ENCODE peak calls at places on chromosomes 2 and 18, in six cellular contexts. One of them, this sample, is unnamed.

GRCh38 chr2:157898591-157898996 is 22.5 kb upstream of the ACVR1 start:
- DNase-seq in GM23338: no peak
- DNase-seq in mucosa of descending colon: no peak
- DNase-seq in suprapubic skin: no peak
- DNase-seq in endothelial cell of umbilical vein: peak; percentile 59
- DNase-seq in pancreas: peak; percentile 54
- DNase-seq in this sample: peak; percentile 90

GRCh38 chr2:190250421-190250820 is 69.2 kb downstream of the HIBCH start:
- DNase-seq in GM23338: no peak
- DNase-seq in mucosa of descending colon: no peak
- DNase-seq in suprapubic skin: no peak
- DNase-seq in endothelial cell of umbilical vein: peak; percentile 22
- DNase-seq in pancreas: no peak
- DNase-seq in this sample: no peak

GRCh38 chr18:43534511-43534910 is 257.2 kb upstream of the SYT4 start:
- DNase-seq in GM23338: no peak
- DNase-seq in mucosa of descending colon: no peak
- DNase-seq in suprapubic skin: no peak
- DNase-seq in endothelial cell of umbilical vein: no peak
- DNase-seq in pancreas: no peak
- DNase-seq in this sample: peak; percentile 49

GRCh38 chr2:128754246-128754724 is 435.6 kb upstream of the HS6ST1 start:
- DNase-seq in GM23338: no peak
- DNase-seq in mucosa of descending colon: peak; percentile 17
- DNase-seq in suprapubic skin: no peak
- DNase-seq in endothelial cell of umbilical vein: no peak
- DNase-seq in pancreas: no peak
- DNase-seq in this sample: no peak

GRCh38 chr18:3402962-3403585 is 46.9 kb upstream of the TGIF1 start:
- DNase-seq in GM23338: no peak
- DNase-seq in mucosa of descending colon: no peak
- DNase-seq in suprapubic skin: no peak
- DNase-seq in endothelial cell of umbilical vein: no peak
- DNase-seq in pancreas: no peak
- DNase-seq in this sample: peak; percentile 56

GRCh38 chr2:215609089-215610032 is 173.5 kb upstream of the FN1 start:
- DNase-seq in GM23338: no peak
- DNase-seq in mucosa of descending colon: no peak
- DNase-seq in suprapubic skin: no peak
- DNase-seq in endothelial cell of umbilical vein: no peak
- DNase-seq in pancreas: no peak
- DNase-seq in this sample: peak; percentile 99

GRCh38 chr2:235247001-235247400 is 246.8 kb upstream of the AGAP1 start:
- DNase-seq in GM23338: no peak
- DNase-seq in mucosa of descending colon: no peak
- DNase-seq in suprapubic skin: no peak
- DNase-seq in endothelial cell of umbilical vein: no peak
- DNase-seq in pancreas: no peak
- DNase-seq in this sample: no peak

GRCh38 chr2:120826716-120827410 is 91.2 kb downstream of the GLI2 start:
- DNase-seq in GM23338: no peak
- DNase-seq in mucosa of descending colon: no peak
- DNase-seq in suprapubic skin: no peak
- DNase-seq in endothelial cell of umbilical vein: no peak
- DNase-seq in pancreas: no peak
- DNase-seq in this sample: no peak

GRCh38 chr2:143685439-143686078 is 556.3 kb downstream of the ARHGAP15 start:
- DNase-seq in GM23338: no peak
- DNase-seq in mucosa of descending colon: no peak
- DNase-seq in suprapubic skin: no peak
- DNase-seq in endothelial cell of umbilical vein: no peak
- DNase-seq in pancreas: no peak
- DNase-seq in this sample: no peak

GRCh38 chr18:48783616-48784520 is 166.9 kb downstream of the SMAD7 start:
- DNase-seq in GM23338: no peak
- DNase-seq in mucosa of descending colon: no peak
- DNase-seq in suprapubic skin: no peak
- DNase-seq in endothelial cell of umbilical vein: no peak
- DNase-seq in pancreas: no peak
- DNase-seq in this sample: no peak

GRCh38 chr2:211347328-211347727 is 790.9 kb downstream of the CPS1 start:
- DNase-seq in GM23338: peak; percentile 21
- DNase-seq in mucosa of descending colon: no peak
- DNase-seq in suprapubic skin: no peak
- DNase-seq in endothelial cell of umbilical vein: no peak
- DNase-seq in pancreas: no peak
- DNase-seq in this sample: no peak

GRCh38 chr2:144580521-144581153 is 60.7 kb upstream of the ZEB2 start:
- DNase-seq in GM23338: peak; percentile 33
- DNase-seq in mucosa of descending colon: no peak
- DNase-seq in suprapubic skin: no peak
- DNase-seq in endothelial cell of umbilical vein: peak; percentile 46
- DNase-seq in pancreas: no peak
- DNase-seq in this sample: no peak

GRCh38 chr2:161161074-161161577 is 898 bp downstream of the TANK start:
- DNase-seq in GM23338: peak; percentile 6
- DNase-seq in mucosa of descending colon: no peak
- DNase-seq in suprapubic skin: no peak
- DNase-seq in endothelial cell of umbilical vein: no peak
- DNase-seq in pancreas: no peak
- DNase-seq in this sample: no peak

GRCh38 chr2:72135921-72136320 is 11.7 kb downstream of the CYP26B1 start:
- DNase-seq in GM23338: no peak
- DNase-seq in mucosa of descending colon: no peak
- DNase-seq in suprapubic skin: peak; percentile 37
- DNase-seq in endothelial cell of umbilical vein: no peak
- DNase-seq in pancreas: no peak
- DNase-seq in this sample: no peak

GRCh38 chr2:72137498-72138010 is 10.1 kb downstream of the CYP26B1 start:
- DNase-seq in GM23338: peak; percentile 81
- DNase-seq in mucosa of descending colon: peak; percentile 79
- DNase-seq in suprapubic skin: peak; percentile 78
- DNase-seq in endothelial cell of umbilical vein: peak; percentile 49
- DNase-seq in pancreas: peak; percentile 74
- DNase-seq in this sample: peak; percentile 28

GRCh38 chr2:72138011-72138881 is 9.4 kb downstream of the CYP26B1 start:
- DNase-seq in GM23338: no peak
- DNase-seq in mucosa of descending colon: peak; percentile 40
- DNase-seq in suprapubic skin: peak; percentile 70
- DNase-seq in endothelial cell of umbilical vein: no peak
- DNase-seq in pancreas: no peak
- DNase-seq in this sample: no peak

GRCh38 chr2:72136349-72136748 is 11.3 kb downstream of the CYP26B1 start:
- DNase-seq in GM23338: no peak
- DNase-seq in mucosa of descending colon: no peak
- DNase-seq in suprapubic skin: peak; percentile 76
- DNase-seq in endothelial cell of umbilical vein: no peak
- DNase-seq in pancreas: no peak
- DNase-seq in this sample: no peak

DNA sequence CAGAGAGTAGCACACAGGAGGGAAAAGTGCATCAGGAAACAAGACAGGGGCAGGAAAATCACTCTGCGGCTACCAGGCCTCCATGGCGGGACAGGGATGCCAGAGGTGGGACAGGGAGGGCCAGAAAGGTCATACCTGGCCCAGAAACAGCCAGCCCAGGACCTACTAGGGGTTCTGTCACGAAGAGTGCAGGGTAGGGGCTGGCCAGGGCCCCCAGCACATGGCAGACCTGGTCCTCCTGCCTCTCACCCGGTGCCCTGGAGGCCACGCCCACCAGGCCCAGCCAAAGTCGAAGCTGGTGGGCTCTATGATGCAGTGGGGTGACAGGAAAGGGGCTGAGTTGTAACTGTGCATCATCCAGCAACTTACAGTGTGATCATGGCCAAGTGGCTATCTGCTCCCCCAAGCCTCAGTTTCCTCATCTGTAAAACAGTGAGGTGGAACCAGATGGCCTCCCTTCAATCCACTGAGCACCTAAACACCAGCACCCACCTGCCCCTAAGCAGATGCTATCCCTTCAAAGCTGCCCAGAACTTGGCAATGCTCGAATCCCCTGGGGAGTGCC is 10.6 kb downstream of the CYP26B1 start:
- DNase-seq in GM23338: no peak
- DNase-seq in mucosa of descending colon: no peak
- DNase-seq in suprapubic skin: no peak
- DNase-seq in endothelial cell of umbilical vein: no peak
- DNase-seq in pancreas: no peak
- DNase-seq in this sample: no peak
- H3K4me3 ChIP-seq in GM23338: no peak overlapping the region
- H3K4me3 ChIP-seq in mucosa of descending colon: no peak overlapping the region
- H3K4me3 ChIP-seq in suprapubic skin: no peak overlapping the region
- H3K4me3 ChIP-seq in endothelial cell of umbilical vein: no peak overlapping the region
- H3K4me3 ChIP-seq in pancreas: no peak overlapping the region
- H3K4me3 ChIP-seq in this sample: no peak overlapping the region

GRCh38 chr2:241156997-241157441 is 6.8 kb downstream of the PPP1R7 start:
- DNase-seq in GM23338: no peak
- DNase-seq in mucosa of descending colon: no peak
- DNase-seq in suprapubic skin: no peak
- DNase-seq in endothelial cell of umbilical vein: no peak
- DNase-seq in pancreas: no peak
- DNase-seq in this sample: no peak

GRCh38 chr2:241160318-241160717 is 10.1 kb downstream of the PPP1R7 start:
- DNase-seq in GM23338: no peak
- DNase-seq in mucosa of descending colon: no peak
- DNase-seq in suprapubic skin: no peak
- DNase-seq in endothelial cell of umbilical vein: no peak
- DNase-seq in pancreas: no peak
- DNase-seq in this sample: no peak

GRCh38 chr2:241158546-241158900 is 8.3 kb downstream of the PPP1R7 start:
- DNase-seq in GM23338: no peak
- DNase-seq in mucosa of descending colon: no peak
- DNase-seq in suprapubic skin: no peak
- DNase-seq in endothelial cell of umbilical vein: no peak
- DNase-seq in pancreas: no peak
- DNase-seq in this sample: no peak

GRCh38 chr2:241157841-241158545 is 7.7 kb downstream of the PPP1R7 start:
- DNase-seq in GM23338: no peak
- DNase-seq in mucosa of descending colon: no peak
- DNase-seq in suprapubic skin: no peak
- DNase-seq in endothelial cell of umbilical vein: peak; percentile 30
- DNase-seq in pancreas: no peak
- DNase-seq in this sample: no peak

GRCh38 chr2:241159116-241159515 is 8.8 kb downstream of the PPP1R7 start:
- DNase-seq in GM23338: no peak
- DNase-seq in mucosa of descending colon: no peak
- DNase-seq in suprapubic skin: no peak
- DNase-seq in endothelial cell of umbilical vein: no peak
- DNase-seq in pancreas: no peak
- DNase-seq in this sample: no peak
- H3K36me3 ChIP-seq in GM23338: no peaks in the 10 kb centered on the region
- H3K36me3 ChIP-seq in mucosa of descending colon: no peaks in the 10 kb centered on the region
- H3K36me3 ChIP-seq in suprapubic skin: peaks cover 66% of the 10 kb centered on the region
- H3K36me3 ChIP-seq in endothelial cell of umbilical vein: peaks cover 3% of the 10 kb centered on the region
- H3K36me3 ChIP-seq in pancreas: peaks cover 36% of the 10 kb centered on the region
- H3K36me3 ChIP-seq in this sample: peaks cover 29% of the 10 kb centered on the region

GRCh38 chr2:219388845-219389156 is 1.1 kb upstream of the DNPEP start:
- DNase-seq in GM23338: no peak
- DNase-seq in mucosa of descending colon: no peak
- DNase-seq in suprapubic skin: no peak
- DNase-seq in endothelial cell of umbilical vein: no peak
- DNase-seq in pancreas: no peak
- DNase-seq in this sample: no peak

GRCh38 chr2:219388127-219388844 is 574 bp upstream of the DNPEP start:
- DNase-seq in GM23338: peak; percentile 96
- DNase-seq in mucosa of descending colon: peak; percentile 98
- DNase-seq in suprapubic skin: peak; percentile 99
- DNase-seq in endothelial cell of umbilical vein: peak; percentile 96
- DNase-seq in pancreas: peak; percentile 100
- DNase-seq in this sample: peak; percentile 80

GRCh38 chr2:219396863-219397457 is 9.2 kb upstream of the DNPEP start:
- DNase-seq in GM23338: no peak
- DNase-seq in mucosa of descending colon: no peak
- DNase-seq in suprapubic skin: peak; percentile 26
- DNase-seq in endothelial cell of umbilical vein: no peak
- DNase-seq in pancreas: no peak
- DNase-seq in this sample: no peak

GRCh38 chr2:219387284-219388126 is at the start of gene DNPEP:
- DNase-seq in GM23338: peak; percentile 95
- DNase-seq in mucosa of descending colon: peak; percentile 94
- DNase-seq in suprapubic skin: peak; percentile 98
- DNase-seq in endothelial cell of umbilical vein: peak; percentile 85
- DNase-seq in pancreas: peak; percentile 97
- DNase-seq in this sample: peak; percentile 68

GRCh38 chr2:219392754-219393153 is 5.0 kb upstream of the DNPEP start:
- DNase-seq in GM23338: no peak
- DNase-seq in mucosa of descending colon: no peak
- DNase-seq in suprapubic skin: peak; percentile 76
- DNase-seq in endothelial cell of umbilical vein: no peak
- DNase-seq in pancreas: no peak
- DNase-seq in this sample: peak; percentile 25
- TF ChIP-seq CTCF in GM23338: no peak
- TF ChIP-seq CTCF in mucosa of descending colon: no peak
- TF ChIP-seq CTCF in suprapubic skin: no peak
- TF ChIP-seq CTCF in endothelial cell of umbilical vein: no peak
- TF ChIP-seq CTCF in pancreas: no peak
- TF ChIP-seq CTCF in this sample: no peak

GRCh38 chr2:150494234-150494913 is 6.9 kb upstream of the RND3 start:
- DNase-seq in GM23338: no peak
- DNase-seq in mucosa of descending colon: no peak
- DNase-seq in suprapubic skin: no peak
- DNase-seq in endothelial cell of umbilical vein: no peak
- DNase-seq in pancreas: no peak
- DNase-seq in this sample: no peak

GRCh38 chr2:150491943-150492342 is 4.5 kb upstream of the RND3 start:
- DNase-seq in GM23338: no peak
- DNase-seq in mucosa of descending colon: no peak
- DNase-seq in suprapubic skin: no peak
- DNase-seq in endothelial cell of umbilical vein: peak; percentile 83
- DNase-seq in pancreas: no peak
- DNase-seq in this sample: peak; percentile 91

GRCh38 chr2:150490466-150490865 is 3.0 kb upstream of the RND3 start:
- DNase-seq in GM23338: no peak
- DNase-seq in mucosa of descending colon: no peak
- DNase-seq in suprapubic skin: no peak
- DNase-seq in endothelial cell of umbilical vein: no peak
- DNase-seq in pancreas: no peak
- DNase-seq in this sample: no peak

GRCh38 chr2:150491430-150491829 is 4.0 kb upstream of the RND3 start:
- DNase-seq in GM23338: no peak
- DNase-seq in mucosa of descending colon: no peak
- DNase-seq in suprapubic skin: no peak
- DNase-seq in endothelial cell of umbilical vein: peak; percentile 39
- DNase-seq in pancreas: no peak
- DNase-seq in this sample: peak; percentile 32

DNA sequence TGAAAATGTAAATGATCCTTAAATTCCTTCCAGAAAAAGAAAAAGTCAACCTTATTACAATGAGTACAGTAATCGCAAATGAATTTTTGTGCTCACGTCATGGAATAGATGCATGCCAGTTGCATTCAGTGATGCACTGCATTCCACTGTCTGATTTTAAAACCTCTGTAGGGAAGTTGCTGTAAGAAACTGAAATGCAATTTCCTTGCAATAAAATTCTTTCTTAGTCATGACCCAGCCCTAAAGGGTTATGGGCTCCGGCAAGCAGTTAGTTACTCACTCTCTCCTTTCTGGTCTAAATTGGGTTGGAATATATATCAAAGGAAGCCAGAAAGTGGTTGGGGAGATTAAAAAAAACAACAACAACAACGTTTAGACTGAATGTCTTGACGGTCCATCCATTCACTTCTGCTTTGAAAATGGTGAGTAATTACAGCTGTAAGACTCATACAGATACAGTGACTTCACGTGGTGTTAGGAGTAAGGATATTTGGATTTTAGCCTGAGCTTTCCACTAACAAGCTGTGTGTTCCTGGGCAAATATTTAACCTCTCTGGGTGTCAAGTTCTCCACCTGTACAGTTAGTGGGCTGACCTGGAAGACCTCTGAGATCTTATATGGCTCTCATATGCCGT is 8.6 kb upstream of the RND3 start:
- DNase-seq in GM23338: no peak
- DNase-seq in mucosa of descending colon: no peak
- DNase-seq in suprapubic skin: no peak
- DNase-seq in endothelial cell of umbilical vein: peak; percentile 47
- DNase-seq in pancreas: no peak
- DNase-seq in this sample: peak; percentile 89
- H3K4me3 ChIP-seq in GM23338: no peak overlapping the region
- H3K4me3 ChIP-seq in mucosa of descending colon: no peak overlapping the region
- H3K4me3 ChIP-seq in suprapubic skin: no peak overlapping the region
- H3K4me3 ChIP-seq in endothelial cell of umbilical vein: no peak overlapping the region
- H3K4me3 ChIP-seq in pancreas: no peak overlapping the region
- H3K4me3 ChIP-seq in this sample: peak overlapping the region; percentile 16